ENCODE peak calls at places on chromosomes 16 and 17, in eight cellular contexts. M, T, B, Z, U, J, R and A are unnamed samples.

GRCh38 chr17:40617678-40618240 is 29.9 kb downstream of the SMARCE1 start:
- DNase-seq in Z (no peak), R (no peak), J (no peak), U (no peak), T (no peak), B (no peak), M (no peak), A (no peak)

GRCh38 chr17:78226752-78227454 is 4.5 kb upstream of the TMEM235 start:
- DNase-seq in T (no peak), U (no peak), J (no peak), M (no peak), R (no peak), Z (no peak), B (no peak), A (no peak)

GRCh38 chr17:64037802-64038201 is 17.4 kb upstream of the ICAM2 start:
- DNase-seq in Z (no peak), U (no peak), T (no peak), R (no peak), M (no peak), B (no peak), J (no peak), A (no peak)

GRCh38 chr16:4214215-4214621 is 27.7 kb downstream of the SRL start:
- DNase-seq in U (peak; percentile 99), T (peak; percentile 52), J (peak; percentile 80), R (no peak), Z (peak; percentile 94), B (peak; percentile 95), M (no peak), A (peak; percentile 87)

GRCh38 chr17:39835038-39835786 is 28.9 kb downstream of the IKZF3 start:
- DNase-seq in U (no peak), T (no peak), B (no peak), Z (no peak), R (no peak), J (no peak), M (no peak), A (no peak)

GRCh38 chr17:59372138-59372751 is 40.8 kb downstream of the YPEL2 start:
- DNase-seq in R (peak; percentile 80), B (peak; percentile 93), M (no peak), T (no peak), U (peak; percentile 84), J (peak; percentile 54), Z (peak; percentile 95), A (peak; percentile 41)

GRCh38 chr17:13544292-13544691 is 57.4 kb downstream of the HS3ST3A1 start:
- DNase-seq in J (peak; percentile 68), R (no peak), Z (peak; percentile 95), M (peak; percentile 20), U (peak; percentile 100), T (peak; percentile 20), B (peak; percentile 99), A (peak; percentile 94)

GRCh38 chr17:54944796-54945195 is 23.7 kb downstream of the COX11 start:
- DNase-seq in U (peak; percentile 70), B (peak; percentile 49), M (no peak), Z (peak; percentile 71), J (no peak), T (no peak), R (no peak), A (no peak)

GRCh38 chr16:21083729-21084268 is 66.8 kb downstream of the DNAH3 start:
- DNase-seq in U (peak; percentile 46), Z (peak; percentile 53), B (peak; percentile 66), R (peak; percentile 69), T (peak; percentile 52), J (peak; percentile 69), M (no peak), A (peak; percentile 51)

GRCh38 chr16:54283735-54284318 is 2.8 kb downstream of the IRX3 start:
- DNase-seq in T (no peak), U (no peak), R (no peak), J (no peak), M (no peak), B (no peak), Z (no peak), A (no peak)

GRCh38 chr17:3002538-3003301 is 60.7 kb downstream of the OR1D5 start:
- DNase-seq in M (no peak), B (no peak), T (no peak), Z (no peak), U (no peak), J (no peak), R (no peak), A (no peak)

GRCh38 chr17:40311575-40311974 is 2.6 kb downstream of the RARA start:
- DNase-seq in U (no peak), Z (peak; percentile 68), J (peak; percentile 72), T (no peak), B (peak; percentile 57), M (no peak), R (peak; percentile 71), A (no peak)

GRCh38 chr16:81678326-81679095 is 100.6 kb upstream of the PLCG2 start:
- DNase-seq in Z (no peak), T (no peak), B (no peak), J (no peak), U (no peak), M (no peak), R (no peak), A (no peak)

GRCh38 chr16:77897038-77897437 is 108.7 kb downstream of the VAT1L start:
- DNase-seq in U (peak; percentile 20), Z (peak; percentile 84), M (no peak), R (no peak), J (no peak), B (peak; percentile 73), T (no peak), A (no peak)

GRCh38 chr16:70430667-70431536 is 8.0 kb downstream of the ST3GAL2 start:
- DNase-seq in U (no peak), M (no peak), B (peak; percentile 32), R (peak; percentile 34), J (no peak), Z (no peak), T (no peak), A (no peak)

GRCh38 chr16:73154063-73154870 is 106.3 kb upstream of the ZFHX3 start:
- DNase-seq in B (peak; percentile 42), M (no peak), R (peak; percentile 38), U (peak; percentile 5), J (peak; percentile 30), Z (no peak), T (no peak), A (no peak)

GRCh38 chr16:75198135-75198600 is 8.8 kb downstream of the CTRB2 start:
- DNase-seq in B (peak; percentile 49), Z (peak; percentile 66), U (no peak), J (no peak), R (no peak), M (no peak), T (no peak), A (no peak)

GRCh38 chr17:79944251-79944812 is 91.3 kb downstream of the TBC1D16 start:
- DNase-seq in M (peak; percentile 6), R (no peak), U (no peak), T (no peak), J (peak; percentile 6), Z (no peak), B (no peak), A (no peak)

GRCh38 chr17:62650587-62650986 is 23.1 kb downstream of the MRC2 start:
- DNase-seq in U (no peak), Z (no peak), B (no peak), R (no peak), M (no peak), T (no peak), J (no peak), A (no peak)

DNA sequence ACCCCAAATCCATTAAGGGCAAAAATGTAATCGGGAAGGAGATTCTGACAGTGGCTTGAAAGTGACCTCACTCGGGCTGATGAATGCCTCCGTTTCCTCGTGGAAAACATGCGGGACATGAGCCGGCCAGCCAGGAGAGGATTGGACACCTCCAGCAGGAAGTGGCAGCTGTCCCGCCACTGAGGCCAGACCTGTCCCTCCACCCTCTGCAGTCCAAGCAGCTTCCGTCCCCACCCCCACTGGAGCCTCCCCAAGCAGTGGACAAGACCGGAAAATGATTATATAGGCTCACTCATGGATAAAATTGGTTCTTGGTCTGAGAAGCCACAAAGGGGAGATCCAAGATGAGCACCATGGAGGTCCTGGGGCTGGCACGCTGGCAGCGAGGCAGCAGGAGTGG is 82.1 kb upstream of the CCL1 start:
- DNase-seq in Z (no peak), J (no peak), B (no peak), R (no peak), M (no peak), U (no peak), T (no peak), A (no peak)
- TF ChIP-seq CTCF in Z (no peak), J (no peak), B (no peak), R (no peak), M (no peak), U (no peak), T (no peak), A (no peak)

GRCh38 chr16:86986136-86986535 is 331.1 kb downstream of the C16orf95 start:
- DNase-seq in R (no peak), T (no peak), U (no peak), J (no peak), B (no peak), M (no peak), Z (no peak), A (no peak)
- TF ChIP-seq CTCF in R (no peak), T (no peak), U (no peak), J (no peak), B (peak; percentile 14), M (no peak), Z (no peak), A (peak; percentile 50)

DNA sequence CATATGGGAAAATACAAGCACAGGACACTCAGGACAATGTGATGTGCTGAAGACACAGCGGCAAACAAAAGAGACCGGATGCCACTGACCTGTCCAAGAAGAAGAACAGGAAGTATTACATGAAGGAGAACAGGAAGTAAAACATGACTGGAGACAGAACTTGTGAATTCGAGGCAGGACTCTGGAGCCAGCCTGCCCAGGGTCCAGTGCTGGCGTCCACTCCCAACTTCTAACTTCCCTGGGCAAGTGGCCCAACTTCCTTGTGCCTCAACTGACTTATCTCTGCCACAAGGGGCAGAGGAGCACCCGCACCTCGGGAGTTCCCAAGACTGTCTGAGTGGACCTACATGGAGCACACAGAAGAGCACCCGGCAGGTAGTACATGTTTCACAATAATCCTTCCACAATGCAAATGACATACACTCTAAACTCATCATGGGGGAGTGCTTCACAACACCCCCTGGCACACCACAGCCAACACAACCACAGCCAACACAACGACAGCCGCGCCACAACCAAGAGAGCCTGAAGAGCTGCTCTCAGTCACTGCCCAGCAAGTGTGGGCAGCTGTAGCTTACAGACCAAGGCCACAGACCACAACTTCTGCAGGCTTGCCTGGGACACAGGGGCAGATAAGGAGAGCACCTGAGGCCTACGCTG is 36.6 kb downstream of the ANKRD11 start:
- DNase-seq in U (peak; percentile 42), J (peak; percentile 37), Z (no peak), T (peak; percentile 51), B (no peak), M (no peak), R (no peak), A (no peak)
- TF ChIP-seq CTCF in U (peak; percentile 5), J (peak; percentile 48), Z (peak; percentile 17), T (no peak), B (peak; percentile 39), M (no peak), R (no peak), A (peak; percentile 57)

DNA sequence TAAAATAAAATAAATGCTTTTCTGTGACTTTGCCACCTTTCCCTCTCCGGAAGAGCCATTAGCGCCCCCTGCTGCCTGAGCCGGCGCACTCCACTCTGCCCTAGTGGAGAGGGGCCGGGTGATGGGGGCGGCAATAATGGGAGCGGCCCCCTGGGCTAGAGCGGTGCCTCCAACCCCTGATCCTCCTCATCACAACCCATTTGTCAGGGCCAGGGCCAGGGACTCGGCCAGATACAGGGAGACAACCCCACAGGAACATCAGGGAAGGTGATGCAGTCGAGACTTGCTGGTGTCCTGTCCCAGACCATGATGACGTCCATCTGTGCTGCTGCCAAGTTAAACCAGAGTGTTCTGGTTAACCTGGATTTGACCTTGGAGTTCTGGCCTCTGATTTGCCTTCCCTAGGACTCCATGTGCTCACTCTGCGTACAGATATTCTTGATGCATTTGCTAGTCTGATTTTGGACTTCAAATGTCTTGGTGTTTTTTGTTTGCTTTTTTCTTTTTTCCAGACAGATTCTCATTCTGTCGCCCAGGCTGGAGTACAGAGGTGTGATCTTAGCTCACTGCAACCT is 46.1 kb upstream of the BPTF start:
- DNase-seq in B (peak; percentile 92), M (peak; percentile 55), T (peak; percentile 86), U (peak; percentile 61), Z (peak; percentile 47), R (peak; percentile 53), J (peak; percentile 93), A (no peak)
- TF ChIP-seq CTCF in B (peak; percentile 80), M (peak; percentile 83), T (peak; percentile 81), U (peak; percentile 66), Z (peak; percentile 50), R (peak; percentile 58), J (peak; percentile 65), A (peak; percentile 77)